ENCODE peak calls at places on chromosomes 3 and 15, in four cellular contexts. L is HCT116, O is SJCRH30, K is SK-N-SH. U is an unnamed sample. For H3K4me1, the result is how much of the 10 kb centered on the place peaks cover.

GRCh38 chr3:170680593-170680992 is 94.7 kb upstream of the SLC7A14 start:
- DNase-seq in L (no peak), O (no peak), K (no peak), U (no peak)

GRCh38 chr15:44801797-44802196 is 65.5 kb downstream of the TRIM69 start:
- DNase-seq in L (no peak), O (no peak), K (no peak), U (no peak)

GRCh38 chr15:43207024-43207423 is 13.8 kb downstream of the EPB42 start:
- DNase-seq in L (no peak), O (no peak), K (no peak), U (no peak)

GRCh38 chr15:100733088-100733487 is 130.7 kb downstream of the ASB7 start:
- DNase-seq in L (no peak), O (no peak), K (peak), U (no peak)

GRCh38 chr15:62528505-62528904 is 363.4 kb upstream of the C2CD4B start:
- DNase-seq in L (no peak), O (no peak), K (no peak), U (no peak)

GRCh38 chr3:138688871-138689299 is 80.3 kb downstream of the FAIM start:
- DNase-seq in L (no peak), O (no peak), K (no peak), U (no peak)

GRCh38 chr15:43903864-43904290 is 77.1 kb downstream of the WDR76 start:
- DNase-seq in L (peak), O (peak), K (peak), U (peak)

GRCh38 chr15:73716417-73716816 is 32.2 kb downstream of the CD276 start:
- DNase-seq in L (no peak), O (no peak), K (no peak), U (no peak)

GRCh38 chr3:29281265-29282228 is 676 bp downstream of the RBMS3 start:
- DNase-seq in L (no peak), O (peak), K (peak), U (peak)

GRCh38 chr15:58229297-58229768 is 91.2 kb downstream of the AQP9 start:
- DNase-seq in L (no peak), O (peak), K (no peak), U (peak)

GRCh38 chr3:48433472-48434118 is 3.7 kb upstream of the PLXNB1 start:
- DNase-seq in L (no peak), O (no peak), K (no peak), U (peak)

GRCh38 chr3:107988464-107989156 is 102.2 kb downstream of the CD47 start:
- DNase-seq in L (no peak), O (peak), K (no peak), U (peak)

GRCh38 chr3:197305854-197306253 is 7.4 kb upstream of the DLG1 start:
- DNase-seq in L (no peak), O (peak), K (no peak), U (no peak)

GRCh38 chr3:81666502-81667121 is 94.8 kb downstream of the GBE1 start:
- DNase-seq in L (no peak), O (no peak), K (peak), U (no peak)

GRCh38 chr3:171173732-171174131 is 147.2 kb upstream of the SLC2A2 start:
- DNase-seq in L (no peak), O (no peak), K (no peak), U (no peak)

GRCh38 chr15:41993447-41994170 is 21.3 kb upstream of the EHD4 start:
- DNase-seq in L (no peak), O (peak), K (no peak), U (no peak)

GRCh38 chr3:194874206-194874605 is 188.5 kb downstream of the FAM43A start:
- DNase-seq in L (no peak), O (no peak), K (no peak), U (no peak)

GRCh38 chr3:180755553-180755952 is 76.3 kb upstream of the CCDC39 start:
- DNase-seq in L (no peak), O (no peak), K (no peak), U (peak)

GRCh38 chr3:58222161-58222724 is 11.5 kb upstream of the DNASE1L3 start:
- DNase-seq in L (no peak), O (no peak), K (no peak), U (no peak)

GRCh38 chr3:25587526-25587925 is 77.2 kb downstream of the TOP2B start:
- DNase-seq in L (no peak), O (no peak), K (no peak), U (no peak)

GRCh38 chr15:31501536-31502157 is 175.0 kb downstream of the KLF13 start:
- DNase-seq in L (no peak), O (no peak), K (no peak), U (no peak)

GRCh38 chr3:120021523-120021922 is 72.7 kb downstream of the GSK3B start:
- DNase-seq in L (no peak), O (no peak), K (no peak), U (no peak)

GRCh38 chr3:15656342-15656741 is 54.8 kb downstream of the BTD start:
- DNase-seq in L (no peak), O (no peak), K (no peak), U (no peak)

GRCh38 chr15:57307527-57308193 is 68.6 kb upstream of the CGNL1 start:
- DNase-seq in L (no peak), O (no peak), K (no peak), U (no peak)

GRCh38 chr3:141870091-141870687 is 6.3 kb upstream of the ATP1B3 start:
- DNase-seq in L (no peak), O (no peak), K (no peak), U (no peak)

GRCh38 chr3:94069242-94069813 is 6.5 kb downstream of the NSUN3 start:
- DNase-seq in L (no peak), O (no peak), K (peak), U (peak)

GRCh38 chr15:59444082-59444835 is 6.3 kb downstream of the FAM81A start:
- DNase-seq in L (no peak), O (no peak), K (no peak), U (no peak)

GRCh38 chr15:41897327-41897726 is 3.5 kb upstream of the SPTBN5 start:
- DNase-seq in L (no peak), O (no peak), K (no peak), U (no peak)

GRCh38 chr15:32105258-32106248 is 75.2 kb downstream of the CHRNA7 start:
- DNase-seq in L (no peak), O (no peak), K (peak), U (no peak)

GRCh38 chr3:43138488-43139231 is 32.8 kb upstream of the POMGNT2 start:
- DNase-seq in L (no peak), O (no peak), K (no peak), U (no peak)

GRCh38 chr3:126344380-126345041 is 12.7 kb downstream of the KLF15 start:
- DNase-seq in L (no peak), O (no peak), K (no peak), U (peak)

GRCh38 chr3:30934208-30934550 is 39.7 kb upstream of the GADL1 start:
- DNase-seq in L (peak), O (no peak), K (peak), U (peak)

GRCh38 chr3:30231277-30232141 is 374.9 kb upstream of the TGFBR2 start:
- DNase-seq in L (no peak), O (peak), K (peak), U (peak)

DNA sequence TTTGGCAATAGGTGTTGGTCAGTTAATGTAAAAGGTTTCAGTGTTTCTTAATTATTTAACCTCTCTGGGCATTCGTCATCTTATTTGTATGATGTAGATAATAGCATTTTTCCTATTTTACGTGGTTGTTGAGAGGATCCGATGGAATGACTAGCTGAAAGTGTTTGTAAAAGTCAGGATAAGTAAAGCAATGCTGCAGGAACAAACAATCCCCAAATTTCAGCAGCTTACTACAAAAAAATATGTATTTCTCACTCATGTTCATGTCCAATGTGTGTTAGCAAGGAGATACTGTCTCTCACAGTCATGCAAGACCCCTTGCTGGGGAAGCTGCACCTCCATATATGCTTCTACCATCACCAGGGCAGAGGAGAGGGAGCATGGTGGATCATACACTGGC is 38.7 kb downstream of the CEMIP start:
- DNase-seq in L (no peak), O (no peak), K (no peak), U (no peak)
- H3K4me1 ChIP-seq in L (under half), O (under half), K (under half), U (under half)

GRCh38 chr3:136840252-136840651 is 21.3 kb downstream of the SLC35G2 start:
- DNase-seq in L (no peak), O (no peak), K (no peak), U (no peak)

GRCh38 chr3:136842294-136842693 is 19.7 kb upstream of the NCK1 start:
- DNase-seq in L (no peak), O (no peak), K (no peak), U (no peak)

GRCh38 chr3:136838641-136839555 is 20.0 kb downstream of the SLC35G2 start:
- DNase-seq in L (no peak), O (no peak), K (no peak), U (no peak)

GRCh38 chr3:136836511-136837156 is 17.7 kb downstream of the SLC35G2 start:
- DNase-seq in L (no peak), O (no peak), K (no peak), U (no peak)

DNA sequence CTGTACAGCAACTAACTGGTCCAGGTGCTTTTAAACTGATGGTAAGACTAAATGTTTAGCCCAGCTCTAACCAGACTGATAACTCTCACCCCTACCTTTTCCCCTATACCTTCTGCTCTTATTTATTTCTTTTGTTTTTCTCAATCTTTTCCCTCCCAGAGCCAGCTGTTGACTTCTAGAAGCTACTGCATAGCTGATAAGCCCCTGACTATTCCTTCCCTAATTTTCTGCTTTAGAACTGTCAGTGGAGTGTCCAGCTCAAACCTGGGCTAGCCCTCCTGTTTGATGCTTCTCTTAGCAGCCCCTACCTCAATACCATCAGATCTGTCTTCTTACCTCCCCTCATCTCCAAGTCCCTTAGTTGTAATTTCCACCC is 20.6 kb downstream of the SLC35G2 start:
- DNase-seq in L (no peak), O (no peak), K (no peak), U (no peak)
- H3K4me1 ChIP-seq in L (under half), O (under half), K (half or more), U (under half)

GRCh38 chr3:20056727-20057611 is 16.7 kb downstream of the KAT2B start:
- DNase-seq in L (no peak), O (no peak), K (no peak), U (no peak)
- H3K4me1 ChIP-seq in L (under half), O (under half), K (under half), U (under half)

GRCh38 chr15:95536638-95537037 is 793.9 kb upstream of the NR2F2 start:
- DNase-seq in L (no peak), O (no peak), K (no peak), U (no peak)

GRCh38 chr15:95538693-95539092 is 791.8 kb upstream of the NR2F2 start:
- DNase-seq in L (no peak), O (no peak), K (no peak), U (no peak)
- H3K4me1 ChIP-seq in L (under half), O (under half), K (under half), U (under half)

GRCh38 chr3:129688310-129688895 is 81.9 kb upstream of the PLXND1 start:
- DNase-seq in L (no peak), O (no peak), K (peak), U (peak)

GRCh38 chr3:129692743-129693142 is 86.3 kb upstream of the PLXND1 start:
- DNase-seq in L (no peak), O (no peak), K (no peak), U (no peak)

GRCh38 chr3:129689036-129689435 is 82.6 kb upstream of the PLXND1 start:
- DNase-seq in L (no peak), O (no peak), K (no peak), U (no peak)

GRCh38 chr3:129690406-129690805 is 83.9 kb upstream of the PLXND1 start:
- DNase-seq in L (peak), O (peak), K (peak), U (peak)

GRCh38 chr3:129690963-129691362 is 84.5 kb upstream of the PLXND1 start:
- DNase-seq in L (no peak), O (no peak), K (no peak), U (no peak)
- H3K4me1 ChIP-seq in L (under half), O (under half), K (under half), U (under half)

GRCh38 chr3:71407833-71408232 is 175.7 kb downstream of the FOXP1 start:
- DNase-seq in L (no peak), O (no peak), K (no peak), U (no peak)
- H3K4me1 ChIP-seq in L (under half), O (under half), K (under half), U (under half)

GRCh38 chr3:56761887-56762605 is 39.7 kb downstream of the ARHGEF3 start:
- DNase-seq in L (no peak), O (no peak), K (peak), U (no peak)
- H3K4me1 ChIP-seq in L (under half), O (under half), K (under half), U (under half)

GRCh38 chr15:70505971-70506887 is 257.1 kb downstream of the UACA start:
- DNase-seq in L (no peak), O (no peak), K (no peak), U (no peak)

GRCh38 chr15:70504305-70504951 is 258.9 kb downstream of the UACA start:
- DNase-seq in L (no peak), O (peak), K (peak), U (no peak)

GRCh38 chr15:70504988-70505387 is 258.4 kb downstream of the UACA start:
- DNase-seq in L (no peak), O (no peak), K (no peak), U (no peak)

GRCh38 chr15:70503798-70504304 is 259.5 kb downstream of the UACA start:
- DNase-seq in L (no peak), O (no peak), K (no peak), U (no peak)

DNA sequence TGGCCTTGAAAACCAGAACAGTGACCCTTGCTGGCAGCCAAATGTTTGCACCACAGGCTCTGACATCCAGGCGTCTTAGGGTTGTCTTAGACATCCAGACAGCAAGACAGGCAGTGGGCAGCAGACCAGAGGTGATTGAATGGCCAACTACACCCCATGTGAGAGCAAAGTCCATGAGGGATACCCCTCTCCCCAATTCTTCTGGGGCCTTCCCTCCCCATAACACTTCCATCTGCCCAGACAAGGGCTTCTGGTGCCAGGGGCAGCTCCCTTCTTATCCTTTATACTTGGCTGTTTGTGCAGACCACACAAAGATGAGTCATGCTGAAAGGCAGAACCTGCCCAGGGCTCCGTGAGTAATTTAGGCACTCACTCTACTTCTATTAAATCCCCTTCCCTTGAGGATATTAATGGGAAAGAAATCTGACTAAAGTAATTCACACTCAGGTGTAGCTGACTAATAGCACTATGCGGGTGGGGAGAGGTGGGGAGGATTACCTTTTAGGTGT is 257.9 kb downstream of the UACA start:
- DNase-seq in L (peak), O (peak), K (no peak), U (no peak)
- H3K4me1 ChIP-seq in L (half or more), O (under half), K (under half), U (under half)

GRCh38 chr3:11583638-11584046 is 60.1 kb downstream of the VGLL4 start:
- DNase-seq in L (no peak), O (no peak), K (no peak), U (no peak)

GRCh38 chr3:11583226-11583625 is 60.5 kb downstream of the VGLL4 start:
- DNase-seq in L (no peak), O (no peak), K (no peak), U (no peak)

GRCh38 chr3:11581237-11582122 is 62.2 kb downstream of the VGLL4 start:
- DNase-seq in L (no peak), O (peak), K (no peak), U (no peak)

GRCh38 chr3:11582123-11582968 is 61.4 kb downstream of the VGLL4 start:
- DNase-seq in L (no peak), O (peak), K (peak), U (peak)

GRCh38 chr3:11584570-11584969 is 59.1 kb downstream of the VGLL4 start:
- DNase-seq in L (no peak), O (no peak), K (no peak), U (no peak)
- H3K4me1 ChIP-seq in L (under half), O (under half), K (half or more), U (under half)